ENCODE peak calls at places on chromosomes 5 and 9, in nine cellular contexts. Q, V, I, K, J, W, D, B and S are unnamed samples.

GRCh38 chr9:119974026-119974425 is 604.8 kb upstream of the BRINP1 start:
- DNase-seq in Q (no peak), V (no peak), I (no peak), K (no peak), J (no peak), W (no peak), D (no peak), B (peak; percentile 36), S (no peak)

GRCh38 chr5:171992813-171993212 is 13.6 kb downstream of the FBXW11 start:
- DNase-seq in Q (no peak), V (no peak), I (no peak), K (no peak), J (no peak), W (no peak), D (no peak), B (no peak), S (no peak)

GRCh38 chr9:35508069-35508468 is 18.2 kb downstream of the RUSC2 start:
- DNase-seq in Q (no peak), V (no peak), I (no peak), K (no peak), J (no peak), W (no peak), D (no peak), B (peak; percentile 68), S (no peak)

GRCh38 chr5:33230467-33231078 is 210.2 kb upstream of the TARS1 start:
- DNase-seq in Q (no peak), V (no peak), I (no peak), K (no peak), J (no peak), W (no peak), D (no peak), B (peak; percentile 39), S (no peak)

GRCh38 chr9:100714372-100715099 is 136.7 kb downstream of the CAVIN4 start:
- DNase-seq in Q (peak; percentile 69), V (peak; percentile 67), I (peak; percentile 46), K (no peak), J (peak; percentile 62), W (peak; percentile 49), D (peak; percentile 16), B (peak; percentile 21), S (no peak)

GRCh38 chr5:149434162-149435014 is 55.3 kb upstream of the IL17B start:
- DNase-seq in Q (peak; percentile 81), V (peak; percentile 77), I (peak; percentile 69), K (no peak), J (peak; percentile 74), W (peak; percentile 63), D (no peak), B (peak; percentile 76), S (no peak)

GRCh38 chr5:122773615-122774014 is 1.3 kb upstream of the SNX2 start:
- DNase-seq in Q (no peak), V (no peak), I (no peak), K (no peak), J (no peak), W (no peak), D (peak; percentile 40), B (no peak), S (no peak)

GRCh38 chr5:38290028-38290653 is 31.8 kb downstream of the EGFLAM start:
- DNase-seq in Q (no peak), V (no peak), I (no peak), K (no peak), J (no peak), W (no peak), D (no peak), B (no peak), S (no peak)

GRCh38 chr5:37619353-37619752 is 220.5 kb downstream of the GDNF start:
- DNase-seq in Q (peak; percentile 56), V (no peak), I (peak; percentile 24), K (no peak), J (no peak), W (no peak), D (no peak), B (peak; percentile 64), S (no peak)

GRCh38 chr5:151923865-151924264 is 786 bp downstream of the GLRA1 start:
- DNase-seq in Q (no peak), V (peak; percentile 16), I (no peak), K (no peak), J (no peak), W (no peak), D (no peak), B (no peak), S (no peak)

GRCh38 chr9:136090768-136091581 is 4.1 kb downstream of the NACC2 start:
- DNase-seq in Q (peak; percentile 32), V (no peak), I (no peak), K (peak; percentile 46), J (no peak), W (no peak), D (peak; percentile 66), B (peak; percentile 44), S (no peak)

GRCh38 chr9:131593255-131593820 is 48.0 kb downstream of the PRRT1B start:
- DNase-seq in Q (no peak), V (no peak), I (no peak), K (no peak), J (no peak), W (no peak), D (no peak), B (peak; percentile 41), S (no peak)

GRCh38 chr5:141958773-141959172 is 771 bp upstream of the PCDH12 start:
- DNase-seq in Q (peak; percentile 59), V (no peak), I (no peak), K (no peak), J (no peak), W (no peak), D (no peak), B (no peak), S (no peak)

GRCh38 chr9:91089405-91090131 is 272.1 kb downstream of the AUH start:
- DNase-seq in Q (peak; percentile 80), V (peak; percentile 37), I (peak; percentile 49), K (no peak), J (peak; percentile 24), W (peak; percentile 61), D (no peak), B (peak; percentile 40), S (no peak)

GRCh38 chr5:98928802-98929122 is at the start of gene CHD1:
- DNase-seq in Q (peak; percentile 98), V (peak; percentile 97), I (peak; percentile 93), K (peak; percentile 96), J (peak; percentile 91), W (peak; percentile 94), D (peak; percentile 59), B (peak; percentile 96), S (peak; percentile 92)

GRCh38 chr9:76271755-76272154 is 122.5 kb downstream of the RFK start:
- DNase-seq in Q (no peak), V (no peak), I (no peak), K (no peak), J (no peak), W (no peak), D (no peak), B (peak; percentile 66), S (no peak)

GRCh38 chr5:989961-990530 is 18.6 kb upstream of the NKD2 start:
- DNase-seq in Q (peak; percentile 68), V (no peak), I (no peak), K (peak; percentile 68), J (no peak), W (no peak), D (no peak), B (no peak), S (no peak)

GRCh38 chr5:134312796-134313195 is 54.2 kb downstream of the CDKL3 start:
- DNase-seq in Q (no peak), V (no peak), I (no peak), K (no peak), J (no peak), W (no peak), D (no peak), B (no peak), S (no peak)
- TF ChIP-seq CTCF in Q (no peak), V (no peak), I (no peak), K (no peak), J (no peak), W (no peak), D (no peak), B (no peak), S (no peak)

GRCh38 chr5:73447234-73448071 is 1.1 kb downstream of the FOXD1 start:
- DNase-seq in Q (peak; percentile 46), V (peak; percentile 64), I (peak; percentile 42), K (peak; percentile 50), J (no peak), W (peak; percentile 57), D (no peak), B (peak; percentile 75), S (peak; percentile 59)
- TF ChIP-seq CTCF in Q (no peak), V (no peak), I (no peak), K (no peak), J (no peak), W (no peak), D (no peak), B (no peak), S (no peak)

GRCh38 chr5:9342161-9342787 is 203.6 kb downstream of the SEMA5A start:
- DNase-seq in Q (no peak), V (no peak), I (no peak), K (no peak), J (no peak), W (no peak), D (no peak), B (no peak), S (no peak)

GRCh38 chr5:9338796-9339195 is 207.1 kb downstream of the SEMA5A start:
- DNase-seq in Q (no peak), V (no peak), I (no peak), K (no peak), J (no peak), W (no peak), D (no peak), B (no peak), S (no peak)

GRCh38 chr5:9340095-9340494 is 205.8 kb downstream of the SEMA5A start:
- DNase-seq in Q (peak; percentile 28), V (no peak), I (no peak), K (no peak), J (no peak), W (no peak), D (no peak), B (peak; percentile 36), S (no peak)

GRCh38 chr5:9337908-9338307 is 208.0 kb downstream of the SEMA5A start:
- DNase-seq in Q (peak; percentile 72), V (no peak), I (peak; percentile 79), K (no peak), J (no peak), W (no peak), D (no peak), B (peak; percentile 73), S (no peak)

DNA sequence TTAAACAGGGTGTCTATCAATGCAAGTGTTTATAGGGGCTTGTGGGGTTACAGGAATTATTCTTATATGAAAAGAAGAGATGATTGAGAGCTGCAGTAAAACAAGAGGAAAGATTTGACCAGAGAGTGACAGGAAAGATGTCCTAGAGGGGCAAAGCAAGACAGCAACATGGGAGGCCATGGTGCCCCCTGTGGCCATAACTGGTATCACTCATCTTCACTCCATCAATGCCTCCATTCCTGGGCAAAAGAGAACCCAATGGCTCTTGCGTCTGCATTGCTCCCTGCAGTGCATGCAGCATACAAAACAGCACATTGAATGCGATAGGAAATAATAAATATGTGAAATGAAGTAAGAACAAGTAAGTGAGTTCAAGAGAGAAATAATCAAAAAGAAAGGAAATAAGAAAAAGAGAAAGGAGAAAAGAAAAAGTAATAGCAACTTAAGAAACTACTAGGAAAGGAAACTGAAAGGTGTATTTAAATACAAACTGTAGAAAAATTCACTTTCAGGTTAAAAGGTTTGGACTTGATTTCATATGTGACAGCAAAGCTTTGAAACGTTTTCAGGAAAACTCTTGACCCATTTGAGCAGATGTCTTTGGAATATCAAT is 206.6 kb downstream of the SEMA5A start:
- DNase-seq in Q (no peak), V (no peak), I (no peak), K (no peak), J (no peak), W (peak; percentile 7), D (peak; percentile 17), B (no peak), S (no peak)
- TF ChIP-seq CTCF in Q (peak; percentile 57), V (peak; percentile 28), I (peak; percentile 83), K (no peak), J (no peak), W (peak; percentile 68), D (peak; percentile 16), B (peak; percentile 64), S (no peak)

GRCh38 chr9:70410368-70410767 is 4.1 kb downstream of the KLF9 start:
- DNase-seq in Q (peak; percentile 66), V (no peak), I (peak; percentile 29), K (no peak), J (no peak), W (no peak), D (no peak), B (peak; percentile 74), S (no peak)
- TF ChIP-seq CTCF in Q (no peak), V (no peak), I (no peak), K (no peak), J (no peak), W (no peak), D (no peak), B (no peak), S (no peak)